ENCODE peak calls at places on chromosomes 13 and 19, in six cellular contexts. D is NCI-H187; P is fibroblast of pulmonary artery; G is CD8-positive, alpha-beta T cell; F is LHCN-M2; M is breast epithelium. E is an unnamed sample.

GRCh38 chr19:41959056-41960053 is at the start of gene RABAC1:
- DNase-seq in D (peak; percentile 91), P (peak; percentile 92), G (peak; percentile 73), F (peak; percentile 86), M (peak; percentile 84), E (peak; percentile 47)

GRCh38 chr13:74052402-74052928 is 81.7 kb downstream of the KLF12 start:
- DNase-seq in D (no peak), P (no peak), G (no peak), F (no peak), M (peak; percentile 58), E (no peak)

GRCh38 chr13:43785166-43785680 is 1.5 kb downstream of the ENOX1 start:
- DNase-seq in D (peak; percentile 65), P (no peak), G (no peak), F (no peak), M (no peak), E (no peak)

GRCh38 chr13:28719227-28719562 is 425 bp upstream of the SLC46A3 start:
- DNase-seq in D (no peak), P (no peak), G (no peak), F (no peak), M (no peak), E (no peak)

GRCh38 chr19:50178320-50178719 is 15.2 kb upstream of the IZUMO2 start:
- DNase-seq in D (no peak), P (no peak), G (no peak), F (no peak), M (no peak), E (no peak)

GRCh38 chr13:25868483-25868882 is 183.3 kb downstream of the SHISA2 start:
- DNase-seq in D (no peak), P (no peak), G (no peak), F (no peak), M (no peak), E (no peak)

GRCh38 chr13:95749545-95749944 is 72.6 kb downstream of the DNAJC3 start:
- DNase-seq in D (peak; percentile 32), P (no peak), G (no peak), F (no peak), M (no peak), E (no peak)

GRCh38 chr19:31126236-31126635 is 223.0 kb downstream of the TSHZ3 start:
- DNase-seq in D (no peak), P (no peak), G (no peak), F (no peak), M (no peak), E (no peak)